ENCODE peak calls at places on chromosomes 4 and X, in eight cellular contexts. U is lower leg skin, H is AG10803, I is T-cell, Q is AG09319, K is NCI-H1105 treated with DMSO at 0.1 percent for 48 hours, C is neural crest cell, V is Caki2. D is an unnamed sample.
A peak's percentile ranks its signal among the peaks of the same experiment; 100 is the strongest.

GRCh38 chr4:121477079-121477478 is 96.3 kb upstream of the QRFPR start:
- DNase-seq in K (no peak), Q (no peak), H (no peak), U (no peak), I (no peak), V (no peak), C (no peak), D (no peak)

GRCh38 chr4:122711893-122712292 is 20.6 kb upstream of the BBS12 start:
- DNase-seq in C (no peak), U (no peak), H (no peak), I (no peak), K (no peak), Q (no peak), V (no peak), D (no peak)

GRCh38 chr4:143586080-143586479 is 72.6 kb downstream of the SMARCA5 start:
- DNase-seq in U (no peak), H (peak; percentile 40), Q (peak; percentile 2), V (no peak), C (no peak), I (no peak), K (no peak), D (no peak)

GRCh38 chrX:8405631-8406030 is 59.0 kb upstream of the VCX3B start:
- DNase-seq in K (no peak), I (no peak), H (no peak), U (no peak), V (no peak), Q (no peak), C (no peak), D (no peak)

GRCh38 chr4:188016754-188017153 is 21.2 kb downstream of the ZFP42 start:
- DNase-seq in K (no peak), V (no peak), U (no peak), Q (no peak), H (no peak), C (no peak), I (no peak), D (no peak)

GRCh38 chr4:88697113-88697512 is 516 bp downstream of the NAP1L5 start:
- DNase-seq in I (no peak), Q (no peak), H (peak; percentile 32), U (no peak), C (no peak), K (no peak), V (no peak), D (no peak)

GRCh38 chr4:133637161-133637560 is 488.1 kb downstream of the PCDH10 start:
- DNase-seq in Q (no peak), H (no peak), K (no peak), C (no peak), U (no peak), I (no peak), V (no peak), D (no peak)

GRCh38 chr4:184450045-184450444 is 24.3 kb downstream of the IRF2 start:
- DNase-seq in V (no peak), C (no peak), K (no peak), Q (peak; percentile 77), H (peak; percentile 81), U (no peak), I (no peak), D (no peak)

GRCh38 chrX:19579485-19579884 is 64.2 kb upstream of the MAP3K15 start:
- DNase-seq in U (no peak), Q (no peak), V (peak; percentile 19), C (no peak), I (no peak), H (peak; percentile 45), K (no peak), D (no peak)

GRCh38 chrX:107272431-107272921 is 66.1 kb downstream of the DNAAF6 start:
- DNase-seq in C (no peak), U (no peak), H (no peak), K (no peak), I (no peak), V (no peak), Q (no peak), D (no peak)

GRCh38 chr4:118969359-118969758 is 80.7 kb downstream of the SYNPO2 start:
- DNase-seq in Q (peak; percentile 46), I (no peak), U (no peak), V (peak; percentile 55), C (no peak), K (peak; percentile 42), H (peak; percentile 66), D (peak; percentile 8)

GRCh38 chrX:14616876-14617275 is 87.5 kb downstream of the GLRA2 start:
- DNase-seq in H (peak; percentile 93), V (no peak), C (no peak), K (no peak), I (no peak), Q (no peak), U (no peak), D (no peak)

GRCh38 chr4:185841451-185841850 is 29.5 kb upstream of the SORBS2 start:
- DNase-seq in U (no peak), C (no peak), V (no peak), I (no peak), K (no peak), H (no peak), Q (no peak), D (no peak)

GRCh38 chr4:40845136-40845910 is 95.6 kb downstream of the NSUN7 start:
- DNase-seq in U (peak; percentile 58), H (peak; percentile 68), C (no peak), V (peak; percentile 32), Q (no peak), K (no peak), I (no peak), D (no peak)

GRCh38 chr4:168384437-168385141 is 66.0 kb upstream of the DDX60 start:
- DNase-seq in Q (no peak), C (no peak), H (no peak), K (no peak), U (no peak), I (no peak), V (no peak), D (no peak)

GRCh38 chrX:12984629-12985303 is 9.9 kb downstream of the TMSB4X start:
- DNase-seq in K (peak; percentile 73), I (no peak), C (no peak), Q (no peak), V (peak; percentile 13), H (peak; percentile 86), U (no peak), D (no peak)

GRCh38 chrX:97743014-97743413 is 859.3 kb downstream of the RPA4 start:
- DNase-seq in H (no peak), Q (no peak), K (no peak), I (no peak), U (no peak), C (no peak), V (no peak), D (no peak)

GRCh38 chr4:187236491-187236890 is 512.8 kb upstream of the FAT1 start:
- DNase-seq in H (peak; percentile 98), U (no peak), I (no peak), K (no peak), Q (no peak), C (no peak), V (peak; percentile 51), D (no peak)

GRCh38 chr4:157818946-157819692 is 353.7 kb downstream of the GASK1B start:
- DNase-seq in C (no peak), H (no peak), V (no peak), I (no peak), Q (no peak), K (peak; percentile 36), U (no peak), D (no peak)

GRCh38 chrX:20547649-20548051 is 280.9 kb upstream of the RPS6KA3 start:
- DNase-seq in I (no peak), K (no peak), C (no peak), V (peak; percentile 82), Q (peak; percentile 7), H (peak; percentile 54), U (no peak), D (no peak)

GRCh38 chr4:98771959-98772619 is 113.7 kb upstream of the TSPAN5 start:
- DNase-seq in C (no peak), H (no peak), V (no peak), U (no peak), Q (no peak), K (no peak), I (no peak), D (no peak)

GRCh38 chr4:109303141-109303499 is 662 bp upstream of the COL25A1 start:
- DNase-seq in I (no peak), V (no peak), Q (no peak), H (no peak), C (no peak), U (no peak), K (no peak), D (no peak)

GRCh38 chr4:19382993-19383392 is 868.7 kb upstream of the SLIT2 start:
- DNase-seq in Q (peak; percentile 87), C (no peak), V (peak; percentile 37), H (peak; percentile 88), K (no peak), I (no peak), U (no peak), D (no peak)

GRCh38 chr4:151955721-151956340 is 195.0 kb upstream of the GATB start:
- DNase-seq in K (no peak), Q (no peak), I (no peak), H (peak; percentile 27), V (peak; percentile 10), C (no peak), U (no peak), D (no peak)

GRCh38 chr4:1644906-1645657 is 39.0 kb downstream of the FAM53A start:
- DNase-seq in Q (no peak), H (peak; percentile 51), U (no peak), C (peak; percentile 31), I (no peak), K (no peak), V (no peak), D (peak; percentile 43)

GRCh38 chr4:134024251-134024650 is 177.3 kb downstream of the PABPC4L start:
- DNase-seq in K (no peak), I (no peak), Q (no peak), V (peak; percentile 44), C (no peak), H (no peak), U (no peak), D (no peak)

GRCh38 chr4:33482773-33483172 is 2761.5 kb downstream of the ARAP2 start:
- DNase-seq in C (no peak), K (no peak), H (no peak), I (no peak), U (no peak), Q (no peak), V (no peak), D (no peak)

GRCh38 chrX:41332005-41332404 is 2.0 kb upstream of the DDX3X start:
- DNase-seq in Q (no peak), K (no peak), C (no peak), U (no peak), H (no peak), I (no peak), V (no peak), D (no peak)